ENCODE peak calls at places on chromosomes 1 and 21, in six cellular contexts. H, I, B, R, D and U are unnamed samples. For H3K36me3, the result is how much of the 10 kb centered on the place peaks cover.

GRCh38 chr1:156451486-156452184 is 48.9 kb downstream of the MEF2D start:
- DNase-seq in I (no peak), D (no peak), H (no peak), R (no peak), B (no peak), U (no peak)

GRCh38 chr1:100400332-100400933 is 48.1 kb downstream of the CDC14A start:
- DNase-seq in D (no peak), I (peak), B (peak), H (no peak), R (no peak), U (no peak)

GRCh38 chr1:205967555-205968335 is 24.5 kb upstream of the SLC26A9 start:
- DNase-seq in B (no peak), D (no peak), I (no peak), R (no peak), H (no peak), U (no peak)

GRCh38 chr1:95039360-95040031 is 33.3 kb downstream of the ALG14 start:
- DNase-seq in I (no peak), H (no peak), R (no peak), B (peak), D (no peak), U (no peak)

GRCh38 chr1:174999926-175000696 is at the start of gene CACYBP:
- DNase-seq in R (peak), H (no peak), I (no peak), D (no peak), B (no peak), U (no peak)

GRCh38 chr1:89547563-89548485 is 23.2 kb downstream of the LRRC8B start:
- DNase-seq in H (no peak), D (no peak), B (no peak), R (peak), I (no peak), U (peak)

GRCh38 chr21:37550618-37551405 is 184.2 kb downstream of the DYRK1A start:
- DNase-seq in B (peak), R (no peak), I (no peak), H (no peak), D (no peak), U (no peak)

GRCh38 chr21:15066231-15066577 is 1.4 kb upstream of the NRIP1 start:
- DNase-seq in R (no peak), D (no peak), B (no peak), H (no peak), I (no peak), U (no peak)

GRCh38 chr1:54794401-54795099 is 6.6 kb downstream of the TTC22 start:
- DNase-seq in R (no peak), H (no peak), D (peak), I (no peak), B (no peak), U (no peak)

GRCh38 chr1:215958836-215959235 is 391.7 kb downstream of the KCTD3 start:
- DNase-seq in H (no peak), B (no peak), I (no peak), R (no peak), D (no peak), U (no peak)

GRCh38 chr1:26350343-26350700 is 3.6 kb downstream of the CRYBG2 start:
- DNase-seq in H (no peak), R (no peak), I (no peak), D (no peak), B (no peak), U (no peak)

GRCh38 chr1:43272576-43273571 is 3.1 kb downstream of the TMEM125 start:
- DNase-seq in B (peak), I (no peak), D (no peak), R (peak), H (no peak), U (no peak)

GRCh38 chr1:185956881-185957280 is 222.7 kb downstream of the HMCN1 start:
- DNase-seq in I (no peak), B (no peak), D (no peak), H (no peak), R (no peak), U (no peak)

GRCh38 chr1:24379733-24380315 is 33.8 kb downstream of the STPG1 start:
- DNase-seq in I (no peak), R (no peak), H (no peak), D (no peak), B (peak), U (no peak)

GRCh38 chr21:35473496-35473895 is 424.4 kb upstream of the RUNX1 start:
- DNase-seq in D (no peak), B (no peak), H (no peak), R (no peak), I (peak), U (no peak)

GRCh38 chr1:54585181-54586066 is 37.4 kb downstream of the ACOT11 start:
- DNase-seq in B (no peak), R (no peak), H (no peak), D (no peak), I (no peak), U (no peak)

GRCh38 chr1:115781343-115781742 is 12.8 kb upstream of the CASQ2 start:
- DNase-seq in I (no peak), R (no peak), H (no peak), B (no peak), D (no peak), U (no peak)

GRCh38 chr1:221858758-221859157 is 116.9 kb upstream of the DUSP10 start:
- DNase-seq in I (no peak), H (no peak), D (no peak), R (no peak), B (no peak), U (no peak)

GRCh38 chr1:32984090-32984828 is 19.6 kb upstream of the RNF19B start:
- DNase-seq in B (peak), D (no peak), H (no peak), I (no peak), R (no peak), U (no peak)

GRCh38 chr1:181804989-181805388 is 256.5 kb downstream of the ZNF648 start:
- DNase-seq in I (no peak), B (no peak), D (no peak), R (no peak), H (no peak), U (no peak)

GRCh38 chr1:180182721-180183311 is 28.1 kb downstream of the QSOX1 start:
- DNase-seq in D (no peak), B (no peak), R (no peak), H (no peak), I (no peak), U (no peak)

GRCh38 chr1:240136402-240136801 is 44.7 kb downstream of the FMN2 start:
- DNase-seq in R (no peak), B (no peak), H (no peak), D (no peak), I (no peak), U (no peak)

GRCh38 chr1:202160377-202160940 is at the start of gene PTPN7:
- DNase-seq in I (peak), R (no peak), D (no peak), H (no peak), B (no peak), U (peak)

GRCh38 chr1:167119696-167120095 is 25.8 kb downstream of the STYXL2 start:
- DNase-seq in I (no peak), R (no peak), D (no peak), H (no peak), B (peak), U (no peak)

GRCh38 chr1:153775432-153776311 is 465 bp downstream of the SLC27A3 start:
- DNase-seq in I (no peak), B (peak), R (peak), D (peak), H (no peak), U (peak)

GRCh38 chr1:242824435-242824834 is 299.9 kb upstream of the PLD5 start:
- DNase-seq in D (peak), H (no peak), I (no peak), R (no peak), B (no peak), U (no peak)

GRCh38 chr1:176461576-176461975 is 1.4 kb upstream of the PAPPA2 start:
- DNase-seq in R (no peak), D (no peak), B (no peak), H (no peak), I (no peak), U (no peak)

GRCh38 chr1:176469450-176469985 is 6.5 kb downstream of the PAPPA2 start:
- DNase-seq in D (no peak), R (no peak), I (no peak), B (peak), H (no peak), U (no peak)

GRCh38 chr1:176462671-176463225 is at the start of gene PAPPA2:
- DNase-seq in B (no peak), H (no peak), D (no peak), R (no peak), I (no peak), U (no peak)

GRCh38 chr1:176471338-176472121 is 8.6 kb downstream of the PAPPA2 start:
- DNase-seq in R (no peak), I (no peak), D (no peak), H (no peak), B (no peak), U (no peak)

GRCh38 chr1:176466514-176466913 is 3.5 kb downstream of the PAPPA2 start:
- DNase-seq in D (peak), H (peak), B (peak), I (peak), R (no peak), U (no peak)
- TF ChIP-seq CTCF in D (peak), H (peak), B (peak), I (peak), R (no peak), U (no peak)

GRCh38 chr21:31509108-31510017 is 150.1 kb upstream of the SOD1 start:
- DNase-seq in R (no peak), D (peak), H (no peak), B (peak), I (peak), U (no peak)
- H3K36me3 ChIP-seq in R (under half), D (under half), H (under half), B (under half), I (under half), U (under half)

GRCh38 chr1:212397171-212397570 is 17.5 kb downstream of the PACC1 start:
- DNase-seq in R (no peak), I (no peak), B (no peak), H (no peak), D (no peak), U (no peak)

GRCh38 chr1:212401838-212402582 is 12.7 kb downstream of the PACC1 start:
- DNase-seq in H (no peak), I (no peak), D (no peak), R (no peak), B (peak), U (no peak)

GRCh38 chr1:212401042-212401441 is 13.6 kb downstream of the PACC1 start:
- DNase-seq in H (no peak), D (no peak), B (peak), R (no peak), I (no peak), U (no peak)

GRCh38 chr1:212402876-212403275 is 11.8 kb downstream of the PACC1 start:
- DNase-seq in H (no peak), D (no peak), I (no peak), B (peak), R (no peak), U (no peak)
- H3K4me3 ChIP-seq in H (no peak), D (no peak), I (no peak), B (no peak), R (no peak), U (no peak)

GRCh38 chr1:30427545-30427944 is 295.8 kb downstream of the MATN1 start:
- DNase-seq in H (no peak), R (peak), I (no peak), D (no peak), B (peak), U (no peak)
- TF ChIP-seq CTCF in H (no peak), R (no peak), I (no peak), D (no peak), B (peak), U (no peak)

DNA sequence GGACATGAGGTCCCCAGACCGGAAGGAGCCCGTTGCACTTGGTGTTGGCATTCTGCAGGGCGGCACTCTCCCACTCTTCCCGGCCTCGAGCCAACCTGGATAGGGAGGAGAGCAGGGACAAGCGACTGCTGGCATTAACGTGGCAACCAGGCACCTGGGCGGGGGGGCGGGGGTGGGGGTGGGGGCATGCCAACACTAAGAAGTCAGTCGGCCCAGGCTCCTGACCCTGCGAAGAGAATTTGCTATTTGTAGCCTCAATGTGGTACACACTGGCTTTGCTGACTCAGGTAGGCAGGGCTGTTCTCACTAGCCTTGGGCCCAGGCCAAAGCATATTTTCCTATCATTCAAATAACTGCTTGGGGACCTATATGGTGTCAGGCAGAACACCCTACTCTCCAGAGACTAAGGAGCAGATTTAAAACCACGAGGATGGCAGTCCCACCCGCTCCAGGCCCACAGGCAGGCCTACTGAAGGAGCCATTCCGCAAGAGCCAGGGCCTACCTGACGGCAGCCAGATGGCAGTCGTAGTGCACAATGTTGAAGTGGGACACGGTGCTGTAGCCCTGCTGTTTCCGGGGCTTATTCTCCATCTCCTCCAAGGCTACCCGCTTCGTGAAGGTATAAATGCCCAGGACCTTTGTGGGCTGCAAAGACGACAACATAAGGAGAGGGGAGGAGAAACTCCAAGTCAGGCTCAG is 123.7 kb downstream of the UBR4 start:
- DNase-seq in R (peak), I (no peak), H (no peak), B (no peak), D (no peak), U (no peak)
- H3K36me3 ChIP-seq in R (half or more), I (half or more), H (under half), B (half or more), D (under half), U (half or more)